ENCODE peak calls at places on chromosomes 2 and 18, in seven cellular contexts. L is colonic mucosa, J is body of pancreas, U is NT2/D1, Q is cardiac muscle cell, G is Karpas-422, S is ovary. B is an unnamed sample. For H3K4me1 and H3K36me3, the result is how much of the 10 kb centered on the place peaks cover.

GRCh38 chr2:88345842-88346241 is 106.7 kb downstream of the FOXI3 start:
- DNase-seq in Q (no peak), U (no peak), L (no peak), J (no peak), S (no peak), G (no peak), B (no peak)

GRCh38 chr2:161844845-161845244 is 220.6 kb downstream of the SLC4A10 start:
- DNase-seq in U (no peak), J (no peak), Q (no peak), G (no peak), L (no peak), S (no peak), B (peak)

GRCh38 chr2:208927867-208928266 is 496.0 kb upstream of the MAP2 start:
- DNase-seq in S (no peak), G (no peak), U (no peak), J (no peak), L (no peak), Q (no peak), B (no peak)

GRCh38 chr2:159094173-159094737 is 125.8 kb downstream of the TANC1 start:
- DNase-seq in G (no peak), J (no peak), U (no peak), L (peak), Q (peak), S (peak), B (no peak)

GRCh38 chr2:190695739-190696138 is 46.9 kb downstream of the NAB1 start:
- DNase-seq in G (no peak), J (no peak), S (no peak), L (no peak), U (no peak), Q (no peak), B (no peak)

GRCh38 chr2:21279525-21279924 is 155.8 kb downstream of the TDRD15 start:
- DNase-seq in U (no peak), Q (no peak), L (no peak), G (no peak), J (no peak), S (no peak), B (no peak)

GRCh38 chr2:56474412-56475158 is 290.8 kb downstream of the CCDC85A start:
- DNase-seq in S (no peak), L (no peak), J (no peak), U (no peak), Q (peak), G (no peak), B (peak)

GRCh38 chr2:237025090-237025865 is 60.4 kb upstream of the COPS8 start:
- DNase-seq in L (peak), G (no peak), S (no peak), J (no peak), Q (peak), U (no peak), B (no peak)

GRCh38 chr2:227939271-227940027 is 68.0 kb downstream of the DAW1 start:
- DNase-seq in L (no peak), Q (peak), U (peak), S (peak), J (peak), G (peak), B (peak)

GRCh38 chr2:142615876-142616275 is 261.6 kb upstream of the KYNU start:
- DNase-seq in J (no peak), S (no peak), L (no peak), U (no peak), G (no peak), Q (no peak), B (no peak)

GRCh38 chr2:76867854-76868253 is 654.3 kb downstream of the LRRTM4 start:
- DNase-seq in J (no peak), L (no peak), U (no peak), G (no peak), Q (peak), S (no peak), B (no peak)

DNA sequence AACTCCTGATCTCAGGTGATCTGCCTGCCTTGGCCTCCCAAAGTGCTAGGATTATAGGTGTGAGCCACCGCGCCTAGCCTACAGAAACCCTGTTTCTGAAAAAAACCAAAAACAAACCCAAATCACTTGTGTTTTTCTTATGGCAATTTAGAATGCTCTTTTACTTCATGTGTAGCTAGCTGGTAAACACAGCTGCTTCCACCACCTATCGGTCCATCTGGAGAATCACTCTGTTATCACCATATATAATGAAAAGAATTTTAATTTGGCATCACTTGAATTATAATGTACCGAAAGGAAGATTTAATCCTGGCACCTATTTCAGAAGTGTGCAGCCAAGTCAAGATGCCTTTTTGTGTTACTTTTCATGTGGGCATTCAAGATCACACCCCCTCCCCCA is 86.5 kb upstream of the ITGB6 start:
- DNase-seq in J (no peak), S (no peak), Q (no peak), G (no peak), L (no peak), U (no peak), B (no peak)
- H3K4me1 ChIP-seq in J (under half), S (under half), Q (under half), G (under half), L (under half), U (under half), B (under half)

DNA sequence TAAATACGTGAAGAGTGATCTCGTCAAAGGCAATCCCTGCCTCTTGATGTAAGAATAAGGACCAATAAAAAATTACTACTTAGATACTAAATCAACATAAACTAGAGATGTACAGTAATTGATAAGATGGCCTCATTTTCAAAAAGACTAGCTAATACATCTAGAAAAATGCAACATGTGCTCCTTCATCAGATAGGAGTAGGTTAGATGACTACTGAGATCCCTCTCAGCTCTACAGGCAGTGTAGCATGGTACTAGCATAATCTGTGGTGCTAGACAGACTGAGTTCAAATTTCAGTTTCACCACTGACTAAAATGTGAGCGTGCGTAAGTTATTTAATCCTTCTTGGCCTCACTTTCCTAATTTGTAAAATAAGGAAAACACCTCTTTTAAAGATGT is 82.6 kb upstream of the FRZB start:
- DNase-seq in J (no peak), U (no peak), S (no peak), L (no peak), G (no peak), Q (no peak), B (no peak)
- H3K36me3 ChIP-seq in J (under half), U (half or more), S (under half), L (under half), G (under half), Q (under half), B (half or more)

DNA sequence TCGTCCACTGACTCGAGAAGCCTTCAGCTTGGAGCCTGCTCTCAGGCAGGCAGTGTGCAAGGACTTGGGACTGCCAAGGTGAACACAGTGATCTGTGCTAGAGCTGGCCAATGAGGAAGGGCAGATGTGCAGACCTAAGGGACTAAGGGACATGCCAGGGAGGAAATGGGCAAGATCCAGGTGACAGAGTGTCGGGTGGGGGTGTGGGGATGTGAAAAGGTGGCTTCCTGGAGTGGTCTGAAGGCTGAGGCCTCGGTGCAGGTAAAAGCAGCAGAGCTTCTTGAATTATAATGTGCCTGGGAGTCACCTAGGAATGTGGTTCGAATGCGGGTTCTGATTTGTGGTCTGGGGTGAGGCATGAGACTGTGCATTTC is 42.0 kb downstream of the STEAP3 start:
- DNase-seq in Q (no peak), L (no peak), G (no peak), J (no peak), U (no peak), S (no peak), B (no peak)
- H3K4me1 ChIP-seq in Q (under half), L (under half), G (under half), J (under half), U (under half), S (under half), B (under half)

DNA sequence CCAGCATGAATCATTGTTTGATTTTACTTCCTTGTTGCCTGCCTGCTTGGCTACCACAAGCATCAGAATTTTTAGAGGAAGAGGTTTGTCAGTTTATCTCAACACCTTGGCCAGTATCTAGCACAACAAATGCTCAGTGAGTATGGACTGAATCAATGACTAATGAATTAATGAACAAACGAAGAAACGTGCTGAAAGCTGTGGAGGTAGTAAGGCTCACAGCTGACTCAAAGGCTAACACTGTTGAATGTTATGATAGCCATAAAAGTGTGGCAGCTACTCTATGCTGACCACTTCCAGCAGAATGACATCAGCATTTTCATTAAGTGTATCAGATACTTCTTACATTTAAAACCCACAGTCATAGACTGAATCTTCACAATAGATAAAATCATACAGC is 543.4 kb downstream of the IRS1 start:
- DNase-seq in U (no peak), J (no peak), L (no peak), Q (peak), S (no peak), G (no peak), B (no peak)
- H3K36me3 ChIP-seq in U (under half), J (under half), L (under half), Q (under half), S (under half), G (under half), B (under half)

GRCh38 chr18:22558945-22559385 is 141.2 kb upstream of the CTAGE1 start:
- DNase-seq in S (peak), U (no peak), L (peak), Q (peak), G (no peak), J (peak), B (peak)
- H3K4me1 ChIP-seq in S (under half), U (under half), L (under half), Q (under half), G (under half), J (under half), B (under half)

DNA sequence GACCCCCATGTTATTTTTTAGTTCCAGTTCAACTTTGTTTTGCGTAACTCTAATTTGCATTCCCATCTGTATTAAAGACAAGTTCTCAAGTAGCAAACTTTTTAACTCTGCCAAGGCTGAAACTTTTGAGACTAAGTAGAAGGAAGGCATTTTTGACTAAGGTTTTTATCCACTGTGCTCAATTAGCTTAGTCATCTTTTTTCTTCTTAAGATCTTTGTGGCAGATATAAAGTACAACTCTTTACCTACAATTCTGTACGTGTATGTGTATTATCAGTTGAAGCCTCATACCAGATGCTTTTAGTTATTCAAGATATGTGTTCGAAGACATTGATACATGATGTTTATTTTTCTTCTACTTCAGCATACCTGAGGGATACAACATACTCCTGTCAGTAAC is 41.6 kb downstream of the CREB1 start:
- DNase-seq in U (no peak), J (no peak), Q (no peak), G (no peak), S (no peak), L (no peak), B (no peak)
- H3K36me3 ChIP-seq in U (half or more), J (under half), Q (half or more), G (half or more), S (under half), L (under half), B (half or more)

DNA sequence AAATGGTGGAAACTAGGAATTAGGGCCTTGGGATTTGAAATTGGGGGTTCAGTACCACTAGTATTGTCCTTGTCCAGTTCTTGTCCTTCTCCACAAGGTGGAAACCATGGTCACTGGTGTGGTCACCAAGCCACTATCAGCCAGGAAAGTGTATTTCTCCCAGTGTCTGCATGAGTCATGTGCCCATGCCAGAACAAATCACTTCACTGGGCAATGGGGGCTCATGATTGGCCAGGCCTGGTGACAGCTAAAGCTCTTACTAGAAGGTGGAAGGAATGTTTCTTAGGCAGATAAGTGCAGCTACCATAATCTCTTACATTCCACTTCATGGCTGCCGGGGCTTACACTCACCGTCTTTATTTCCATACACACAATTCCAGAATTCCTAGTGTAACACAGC is 124.8 kb upstream of the TACR1 start:
- DNase-seq in L (no peak), Q (no peak), S (no peak), J (no peak), U (no peak), G (no peak), B (no peak)
- H3K4me1 ChIP-seq in L (under half), Q (under half), S (under half), J (under half), U (under half), G (under half), B (under half)

B was measured in SJCRH30.